ENCODE peak calls at places on chromosomes 4 and X, in four cellular contexts. S is NB4, N is choroid plexus epithelial cell, G is astrocyte of the spinal cord. A is an unnamed sample.

GRCh38 chr4:39036172-39036571 is 4.0 kb upstream of the TMEM156 start:
- DNase-seq in S (no peak), N (peak), G (peak), A (no peak)

GRCh38 chr4:138898282-138898681 is 117.3 kb upstream of the NOCT start:
- DNase-seq in S (no peak), N (peak), G (peak), A (no peak)

GRCh38 chr4:141134051-141134450 is 782 bp upstream of the RNF150 start:
- DNase-seq in S (no peak), N (peak), G (no peak), A (no peak)

GRCh38 chrX:152819732-152820131 is 10.8 kb downstream of the CETN2 start:
- DNase-seq in S (no peak), N (peak), G (no peak), A (no peak)

GRCh38 chr4:119024102-119024501 is 111.5 kb upstream of the MYOZ2 start:
- DNase-seq in S (no peak), N (no peak), G (no peak), A (no peak)

GRCh38 chr4:53809816-53810215 is 218.5 kb upstream of the LNX1 start:
- DNase-seq in S (no peak), N (no peak), G (no peak), A (no peak)

GRCh38 chr4:98686847-98687246 is 28.4 kb upstream of the TSPAN5 start:
- DNase-seq in S (no peak), N (no peak), G (no peak), A (no peak)

GRCh38 chr4:73311428-73311827 is 52.8 kb upstream of the ANKRD17 start:
- DNase-seq in S (peak), N (peak), G (peak), A (no peak)

GRCh38 chr4:182518421-182518820 is 275.2 kb downstream of the TENM3 start:
- DNase-seq in S (no peak), N (no peak), G (no peak), A (no peak)

GRCh38 chrX:257681-258289 is 23.4 kb upstream of the PLCXD1 start:
- DNase-seq in S (no peak), N (no peak), G (no peak), A (peak)

GRCh38 chr4:84631573-84631972 is 48.6 kb downstream of the CDS1 start:
- DNase-seq in S (no peak), N (peak), G (peak), A (no peak)

GRCh38 chrX:74395556-74395955 is 25.7 kb upstream of the SLC16A2 start:
- DNase-seq in S (no peak), N (no peak), G (no peak), A (no peak)

GRCh38 chrX:22220941-22221340 is 51.8 kb upstream of the CBLL2 start:
- DNase-seq in S (no peak), N (peak), G (peak), A (no peak)

GRCh38 chr4:186807131-186807530 is 83.5 kb upstream of the FAT1 start:
- DNase-seq in S (no peak), N (no peak), G (no peak), A (no peak)

GRCh38 chrX:19193584-19193983 is 71.3 kb upstream of the ADGRG2 start:
- DNase-seq in S (no peak), N (no peak), G (no peak), A (no peak)

GRCh38 chr4:10160280-10160856 is 43.8 kb upstream of the WDR1 start:
- DNase-seq in S (peak), N (peak), G (no peak), A (no peak)

GRCh38 chr4:33878710-33879109 is 2365.6 kb downstream of the ARAP2 start:
- DNase-seq in S (no peak), N (no peak), G (no peak), A (no peak)

GRCh38 chr4:79439489-79439888 is 31.5 kb upstream of the GK2 start:
- DNase-seq in S (no peak), N (no peak), G (no peak), A (no peak)

GRCh38 chrX:53116101-53116500 is 22.2 kb downstream of the KANTR start:
- DNase-seq in S (no peak), N (peak), G (peak), A (no peak)

GRCh38 chr4:183932576-183932975 is 27.5 kb downstream of the STOX2 start:
- DNase-seq in S (no peak), N (no peak), G (no peak), A (no peak)

GRCh38 chrX:3345281-3346081 is 971 bp downstream of the MXRA5 start:
- DNase-seq in S (no peak), N (peak), G (peak), A (peak)

GRCh38 chr4:175971393-175972179 is 94.1 kb upstream of the WDR17 start:
- DNase-seq in S (no peak), N (peak), G (peak), A (no peak)

GRCh38 chr4:25013756-25014737 is 16.7 kb downstream of the LGI2 start:
- DNase-seq in S (no peak), N (no peak), G (no peak), A (no peak)

GRCh38 chr4:59855630-59856352 is 1344.3 kb upstream of the ADGRL3 start:
- DNase-seq in S (no peak), N (no peak), G (no peak), A (no peak)

GRCh38 chrX:19094654-19095053 is 27.6 kb downstream of the ADGRG2 start:
- DNase-seq in S (no peak), N (no peak), G (no peak), A (no peak)

GRCh38 chr4:124738994-124739393 is 26.5 kb upstream of the ANKRD50 start:
- DNase-seq in S (no peak), N (no peak), G (no peak), A (no peak)

GRCh38 chr4:119525005-119525749 is 103.4 kb downstream of the PDE5A start:
- DNase-seq in S (no peak), N (peak), G (peak), A (no peak)

GRCh38 chrX:95382799-95383198 is 1301.8 kb upstream of the DIAPH2 start:
- DNase-seq in S (no peak), N (no peak), G (no peak), A (no peak)

GRCh38 chrX:1368385-1368698 is 23.6 kb downstream of the SLC25A6 start:
- DNase-seq in S (no peak), N (no peak), G (no peak), A (no peak)

GRCh38 chr4:5421416-5421815 is 286.9 kb downstream of the EVC2 start:
- DNase-seq in S (no peak), N (no peak), G (no peak), A (no peak)

GRCh38 chr4:8073206-8073863 is 85.3 kb downstream of the ABLIM2 start:
- DNase-seq in S (no peak), N (no peak), G (no peak), A (no peak)

GRCh38 chr4:65983062-65983461 is 312.8 kb upstream of the EPHA5 start:
- DNase-seq in S (no peak), N (peak), G (peak), A (no peak)

GRCh38 chr4:11438647-11439046 is 10.0 kb upstream of the HS3ST1 start:
- DNase-seq in S (no peak), N (no peak), G (no peak), A (no peak)

GRCh38 chrX:64850371-64851082 is 125.7 kb downstream of the ZC4H2 start:
- DNase-seq in S (no peak), N (no peak), G (no peak), A (no peak)

DNA sequence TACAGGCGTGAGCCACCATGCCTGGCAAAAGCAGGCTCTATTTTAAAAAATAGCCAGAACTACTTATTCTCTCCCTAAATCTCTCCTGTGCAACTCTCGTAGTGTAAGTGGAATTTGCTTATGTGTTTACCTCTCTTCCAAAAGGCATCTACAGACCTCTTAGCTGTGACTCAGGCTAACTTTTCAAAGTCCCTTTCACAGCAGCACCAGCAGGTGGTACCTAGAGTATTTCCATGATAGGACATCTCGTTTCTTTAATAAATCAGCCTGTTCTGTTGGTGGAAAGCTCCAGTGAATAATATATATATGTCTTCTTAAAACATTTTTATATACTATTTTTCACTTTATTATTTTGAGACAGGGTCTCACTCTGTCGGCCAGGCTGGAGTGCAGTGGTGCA is 89.0 kb downstream of the NSUN7 start:
- DNase-seq in S (no peak), N (peak), G (no peak), A (no peak)
- TF ChIP-seq CTCF in S (no peak), N (peak), G (peak), A (peak)

DNA sequence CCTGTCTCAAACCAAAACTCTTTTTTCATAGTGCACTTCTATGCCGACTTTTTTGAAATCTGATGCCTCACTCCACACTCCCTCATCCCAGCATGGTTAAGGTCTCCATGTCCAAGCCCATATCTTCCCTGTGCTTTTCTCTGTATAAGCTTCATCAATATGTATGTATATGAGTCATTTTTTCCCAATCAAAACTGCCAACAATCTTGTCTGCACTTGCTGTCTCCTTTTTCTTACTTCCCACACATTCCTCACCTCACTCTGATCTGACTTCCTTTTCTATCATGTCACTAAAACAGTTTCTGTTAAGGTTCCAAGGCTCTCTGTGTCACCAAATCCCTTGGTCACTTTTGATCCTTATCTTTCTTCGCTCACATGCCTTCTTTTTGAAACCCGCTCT is 88.2 kb upstream of the GPR50 start:
- DNase-seq in S (no peak), N (no peak), G (no peak), A (no peak)
- TF ChIP-seq CTCF in S (no peak), N (no peak), G (no peak), A (no peak)

DNA sequence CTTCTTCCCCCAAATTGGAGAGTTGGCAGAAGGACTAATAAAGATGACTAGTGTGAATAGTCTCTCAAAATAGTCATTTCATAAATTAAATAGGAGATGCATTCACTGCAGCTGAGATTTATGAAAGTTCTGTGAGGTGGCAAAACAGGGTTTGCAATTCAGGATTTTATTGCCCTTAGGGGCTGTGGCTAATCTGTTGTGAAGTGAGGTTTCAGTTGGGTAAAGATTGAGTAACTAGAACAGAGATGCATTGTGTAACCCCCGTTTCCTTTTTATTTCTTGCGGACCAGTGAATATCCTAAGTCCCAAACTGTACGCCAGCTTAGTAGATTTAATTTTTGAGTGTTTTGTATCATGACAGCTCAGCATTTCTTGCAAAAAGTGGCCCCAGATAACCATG is 16.2 kb upstream of the SCRG1 start:
- DNase-seq in S (peak), N (peak), G (no peak), A (no peak)
- TF ChIP-seq CTCF in S (no peak), N (no peak), G (no peak), A (no peak)

DNA sequence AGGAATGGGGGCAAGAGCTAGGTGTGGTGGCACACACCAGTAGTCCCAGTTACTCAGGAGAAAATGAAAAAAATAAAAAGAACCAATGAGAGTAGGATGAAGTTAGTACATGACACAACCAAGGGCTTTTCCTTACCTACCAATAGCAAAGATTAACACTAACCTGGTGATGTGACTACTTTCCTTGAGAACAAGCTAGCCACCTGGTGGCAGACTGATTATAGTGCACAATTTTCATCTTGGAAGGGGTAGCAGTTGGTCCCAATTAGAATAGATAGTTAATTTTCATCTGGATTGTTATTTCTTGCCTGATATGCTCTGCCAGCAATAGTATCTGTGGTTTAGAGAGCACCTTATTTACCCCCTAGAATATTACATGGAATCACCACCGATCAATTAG is 1216.8 kb upstream of the PABPC4L start:
- DNase-seq in S (peak), N (peak), G (no peak), A (no peak)
- TF ChIP-seq CTCF in S (peak), N (peak), G (peak), A (peak)

GRCh38 chrX:78514852-78515251 is 144.3 kb downstream of the RTL3 start:
- DNase-seq in S (peak), N (no peak), G (no peak), A (no peak)
- TF ChIP-seq CTCF in S (no peak), N (no peak), G (no peak), A (no peak)